ENCODE peak calls at places on chromosomes 1 and 21, in nine cellular contexts. X is CD8-positive, alpha-beta memory T cell; U is osteocyte; J is neural progenitor cell; I is T-helper 9 cell; V is A172; C is neural crest cell; M is upper lobe of left lung; H is brain microvascular endothelial cell. Q is an unnamed sample.

GRCh38 chr1:55015123-55015522 is 16.4 kb downstream of the BSND start:
- DNase-seq in X (no peak), U (no peak), J (no peak), I (no peak), V (no peak), C (no peak), M (no peak), H (no peak), Q (no peak)

GRCh38 chr1:36602189-36602588 is 119.5 kb upstream of the CSF3R start:
- DNase-seq in X (no peak), U (no peak), J (peak), I (no peak), V (no peak), C (no peak), M (no peak), H (no peak), Q (no peak)

GRCh38 chr1:16367968-16368910 is 1.2 kb downstream of the SZRD1 start:
- DNase-seq in X (no peak), U (no peak), J (peak), I (no peak), V (peak), C (no peak), M (no peak), H (peak), Q (no peak)

GRCh38 chr1:81832573-81832972 is 31.8 kb downstream of the ADGRL2 start:
- DNase-seq in X (no peak), U (no peak), J (peak), I (no peak), V (peak), C (no peak), M (no peak), H (peak), Q (peak)

GRCh38 chr1:205719762-205720161 is 30.2 kb downstream of the NUCKS1 start:
- DNase-seq in X (no peak), U (no peak), J (no peak), I (no peak), V (no peak), C (no peak), M (no peak), H (no peak), Q (no peak)

GRCh38 chr1:27551953-27552312 is 52.0 kb downstream of the AHDC1 start:
- DNase-seq in X (no peak), U (no peak), J (no peak), I (no peak), V (no peak), C (no peak), M (no peak), H (no peak), Q (no peak)

GRCh38 chr1:62417351-62417999 is 19.4 kb upstream of the USP1 start:
- DNase-seq in X (no peak), U (no peak), J (no peak), I (no peak), V (no peak), C (no peak), M (no peak), H (no peak), Q (no peak)

GRCh38 chr1:201328576-201328975 is 45.3 kb downstream of the PKP1 start:
- DNase-seq in X (no peak), U (no peak), J (no peak), I (no peak), V (no peak), C (no peak), M (no peak), H (no peak), Q (no peak)

GRCh38 chr1:24909388-24909898 is 20.6 kb downstream of the RUNX3 start:
- DNase-seq in X (no peak), U (no peak), J (peak), I (no peak), V (peak), C (peak), M (peak), H (peak), Q (no peak)

GRCh38 chr1:181149326-181150000 is 61.0 kb downstream of the IER5 start:
- DNase-seq in X (peak), U (no peak), J (no peak), I (peak), V (no peak), C (no peak), M (peak), H (no peak), Q (no peak)

GRCh38 chr21:38326899-38327298 is 70.1 kb downstream of the KCNJ15 start:
- DNase-seq in X (no peak), U (peak), J (no peak), I (no peak), V (no peak), C (no peak), M (no peak), H (no peak), Q (no peak)

GRCh38 chr1:59947047-59947938 is 20.7 kb upstream of the CYP2J2 start:
- DNase-seq in X (peak), U (no peak), J (peak), I (peak), V (peak), C (peak), M (peak), H (peak), Q (peak)

GRCh38 chr1:235940282-235940681 is 73.6 kb upstream of the LYST start:
- DNase-seq in X (no peak), U (no peak), J (no peak), I (no peak), V (no peak), C (no peak), M (peak), H (no peak), Q (no peak)

GRCh38 chr1:54542120-54542961 is 5.7 kb upstream of the ACOT11 start:
- DNase-seq in X (peak), U (no peak), J (peak), I (peak), V (peak), C (peak), M (peak), H (peak), Q (peak)

GRCh38 chr1:19775831-19776230 is 23.9 kb downstream of the TMCO4 start:
- DNase-seq in X (no peak), U (no peak), J (no peak), I (no peak), V (no peak), C (no peak), M (no peak), H (no peak), Q (no peak)

GRCh38 chr21:25512095-25513086 is 94.9 kb downstream of the MRPL39 start:
- DNase-seq in X (no peak), U (no peak), J (no peak), I (no peak), V (no peak), C (no peak), M (peak), H (no peak), Q (no peak)

GRCh38 chr1:32753532-32754281 is 51.1 kb upstream of the SYNC start:
- DNase-seq in X (peak), U (peak), J (peak), I (peak), V (no peak), C (peak), M (peak), H (no peak), Q (no peak)

GRCh38 chr1:198936371-198937083 is 297.7 kb downstream of the PTPRC start:
- DNase-seq in X (no peak), U (no peak), J (no peak), I (no peak), V (peak), C (no peak), M (no peak), H (peak), Q (no peak)

GRCh38 chr21:33825898-33826297 is 89.7 kb downstream of the ATP5PO start:
- DNase-seq in X (no peak), U (no peak), J (no peak), I (no peak), V (no peak), C (no peak), M (no peak), H (no peak), Q (no peak)

GRCh38 chr1:193310569-193310968 is 124.2 kb upstream of the B3GALT2 start:
- DNase-seq in X (no peak), U (no peak), J (no peak), I (no peak), V (no peak), C (no peak), M (no peak), H (no peak), Q (no peak)

GRCh38 chr21:44426663-44427191 is 28.6 kb upstream of the LRRC3 start:
- DNase-seq in X (no peak), U (peak), J (no peak), I (no peak), V (no peak), C (no peak), M (no peak), H (no peak), Q (no peak)

Q was measured in H4.